ENCODE peak calls at places on chromosomes 6 and 20, in ten cellular contexts. Z is CD4-positive, alpha-beta T cell; T is NCI-H226; Q is choroid plexus epithelial cell; P is iris pigment epithelial cell; X is fibroblast of lung; I is stimulated activated naive CD8-positive, alpha-beta T cell treated with anti-CD3 and anti-CD28 coated beads, Interleukin-15, Interleukin-2, amounts not matched to agents 100 U/mL and 50 U/mL, for 24 hours; J is breast epithelium; N is effector CD4-positive, alpha-beta T cell; V is substantia nigra. R is an unnamed sample.
A peak's percentile ranks its signal among the peaks of the same experiment; 100 is the strongest.

GRCh38 chr20:35226775-35227681 is 538 bp downstream of the MMP24 start:
- DNase-seq in N (no peak), Q (peak; percentile 46), J (no peak), X (peak; percentile 56), T (no peak), P (peak; percentile 42), V (peak; percentile 4), I (peak; percentile 69), Z (peak; percentile 18), R (peak; percentile 47)

GRCh38 chr6:110853754-110854477 is 20.7 kb upstream of the AMD1 start:
- DNase-seq in X (no peak), I (no peak), V (no peak), Q (no peak), N (no peak), J (no peak), T (no peak), P (no peak), Z (no peak), R (no peak)

GRCh38 chr6:105759015-105759414 is 327.1 kb upstream of the PRDM1 start:
- DNase-seq in N (no peak), T (no peak), Z (no peak), J (no peak), Q (no peak), V (no peak), P (no peak), I (no peak), X (no peak), R (no peak)

GRCh38 chr6:74735304-74735703 is 470.5 kb downstream of the COL12A1 start:
- DNase-seq in J (no peak), Z (no peak), T (peak; percentile 80), X (peak; percentile 88), Q (peak; percentile 93), P (peak; percentile 97), N (no peak), I (no peak), V (no peak), R (no peak)

GRCh38 chr20:51456511-51457280 is 85.8 kb downstream of the NFATC2 start:
- DNase-seq in X (peak; percentile 95), Q (peak; percentile 97), N (no peak), P (peak; percentile 96), Z (no peak), V (peak; percentile 89), I (peak; percentile 23), T (peak; percentile 96), J (peak; percentile 95), R (no peak)

GRCh38 chr6:44111434-44112417 is 15.5 kb downstream of the MRPL14 start:
- DNase-seq in T (no peak), V (no peak), X (no peak), P (no peak), Q (no peak), I (no peak), Z (no peak), N (no peak), J (no peak), R (no peak)

GRCh38 chr6:35919827-35920751 is 809 bp downstream of the SRPK1 start:
- DNase-seq in Q (peak; percentile 70), J (no peak), Z (peak; percentile 29), V (no peak), X (peak; percentile 74), N (peak; percentile 42), T (peak; percentile 55), P (peak; percentile 88), I (peak; percentile 59), R (peak; percentile 11)

GRCh38 chr6:170221052-170221752 is 69.7 kb downstream of the DLL1 start:
- DNase-seq in T (no peak), P (no peak), X (no peak), Z (no peak), I (no peak), J (no peak), V (no peak), N (no peak), Q (no peak), R (no peak)

GRCh38 chr6:88538130-88538706 is 372.1 kb upstream of the CNR1 start:
- DNase-seq in N (no peak), P (peak; percentile 17), J (no peak), T (peak; percentile 9), I (no peak), V (no peak), Z (no peak), Q (peak; percentile 41), X (peak; percentile 8), R (no peak)

GRCh38 chr6:53734473-53735299 is 60.1 kb upstream of the LRRC1 start:
- DNase-seq in J (no peak), N (no peak), V (no peak), I (peak; percentile 37), Z (peak; percentile 4), Q (peak; percentile 77), P (peak; percentile 91), T (peak; percentile 96), X (peak; percentile 93), R (peak; percentile 15)

GRCh38 chr6:113308266-113308665 is 548.9 kb upstream of the MARCKS start:
- DNase-seq in N (no peak), I (no peak), V (no peak), P (no peak), Z (no peak), J (no peak), T (no peak), Q (no peak), X (no peak), R (no peak)

GRCh38 chr6:105835373-105835772 is 250.8 kb upstream of the PRDM1 start:
- DNase-seq in I (no peak), P (peak; percentile 35), X (peak; percentile 49), N (no peak), Z (no peak), V (no peak), J (no peak), Q (peak; percentile 70), T (peak; percentile 7), R (no peak)

GRCh38 chr6:135411849-135412248 is 85.7 kb downstream of the AHI1 start:
- DNase-seq in Z (no peak), X (no peak), V (no peak), Q (no peak), P (no peak), N (no peak), I (no peak), J (no peak), T (no peak), R (no peak)

GRCh38 chr6:95519228-95520037 is 57.9 kb upstream of the MANEA start:
- DNase-seq in Z (no peak), X (no peak), N (no peak), I (no peak), V (no peak), J (no peak), Q (no peak), P (no peak), T (no peak), R (no peak)

GRCh38 chr6:147055821-147056392 is 148.3 kb upstream of the STXBP5 start:
- DNase-seq in V (no peak), T (no peak), Q (no peak), J (no peak), P (no peak), X (no peak), N (no peak), Z (no peak), I (peak; percentile 4), R (no peak)

GRCh38 chr6:169911264-169912263 is 160.1 kb downstream of the ERMARD start:
- DNase-seq in X (no peak), T (no peak), N (no peak), I (no peak), Q (no peak), P (no peak), V (no peak), J (no peak), Z (no peak), R (no peak)

GRCh38 chr20:61941721-61942405 is 123.8 kb downstream of the TAF4 start:
- DNase-seq in Q (no peak), P (no peak), X (no peak), I (no peak), N (no peak), T (no peak), Z (no peak), V (no peak), J (no peak), R (no peak)

GRCh38 chr6:137370871-137371633 is 123.1 kb downstream of the OLIG3 start:
- DNase-seq in I (no peak), X (no peak), P (no peak), N (no peak), T (no peak), Q (no peak), Z (no peak), J (no peak), V (no peak), R (no peak)